ENCODE peak calls at places on chromosomes 5 and 9, in six cellular contexts. H is cardiac muscle cell; W is CD8-positive, alpha-beta memory T cell; X is foreskin fibroblast; A is left ventricle myocardium inferior; B is suprapubic skin. J is an unnamed sample.

GRCh38 chr5:41748631-41749030 is 121.6 kb downstream of the OXCT1 start:
- DNase-seq in H (no peak), W (no peak), X (peak), A (no peak), B (no peak), J (no peak)

GRCh38 chr9:98502976-98503325 is 205.8 kb downstream of the GABBR2 start:
- DNase-seq in H (peak), W (no peak), X (peak), A (peak), B (no peak), J (no peak)

GRCh38 chr5:57175586-57175985 is 1.7 kb downstream of the GPBP1 start:
- DNase-seq in H (no peak), W (no peak), X (no peak), A (no peak), B (no peak), J (no peak)

GRCh38 chr9:127538849-127539258 is 73.2 kb upstream of the STXBP1 start:
- DNase-seq in H (no peak), W (no peak), X (peak), A (no peak), B (no peak), J (no peak)

GRCh38 chr5:173010547-173011464 is 27.2 kb downstream of the ATP6V0E1 start:
- DNase-seq in H (peak), W (no peak), X (no peak), A (peak), B (peak), J (no peak)

GRCh38 chr9:106860731-106861584 is 2.0 kb upstream of the ZNF462 start:
- DNase-seq in H (peak), W (no peak), X (peak), A (peak), B (no peak), J (no peak)

GRCh38 chr9:121889990-121890563 is 203.0 kb downstream of the TTLL11 start:
- DNase-seq in H (no peak), W (no peak), X (peak), A (no peak), B (no peak), J (no peak)

GRCh38 chr5:156380846-156381245 is 53.9 kb downstream of the SGCD start:
- DNase-seq in H (no peak), W (no peak), X (peak), A (no peak), B (no peak), J (no peak)

GRCh38 chr9:121861501-121862180 is 210.2 kb downstream of the DAB2IP start:
- DNase-seq in H (peak), W (no peak), X (peak), A (peak), B (no peak), J (no peak)

GRCh38 chr9:31253800-31254762 is 1130.4 kb upstream of the ACO1 start:
- DNase-seq in H (no peak), W (no peak), X (no peak), A (no peak), B (no peak), J (no peak)

GRCh38 chr5:1480217-1480616 is 35.0 kb upstream of the SLC6A3 start:
- DNase-seq in H (no peak), W (no peak), X (no peak), A (peak), B (no peak), J (no peak)

GRCh38 chr5:151150484-151151262 is 6.9 kb downstream of the ANXA6 start:
- DNase-seq in H (peak), W (peak), X (peak), A (peak), B (no peak), J (peak)

GRCh38 chr5:127941646-127942045 is 141.9 kb upstream of the SLC12A2 start:
- DNase-seq in H (no peak), W (no peak), X (peak), A (no peak), B (no peak), J (no peak)

GRCh38 chr9:23555849-23556248 is 270.2 kb downstream of the ELAVL2 start:
- DNase-seq in H (no peak), W (no peak), X (no peak), A (no peak), B (no peak), J (no peak)

GRCh38 chr9:131027872-131028179 is 18.9 kb downstream of the LAMC3 start:
- DNase-seq in H (no peak), W (no peak), X (no peak), A (no peak), B (no peak), J (no peak)

GRCh38 chr5:84249918-84250635 is 134.6 kb downstream of the EDIL3 start:
- DNase-seq in H (no peak), W (no peak), X (peak), A (no peak), B (no peak), J (no peak)

GRCh38 chr5:13946111-13946510 is 1.6 kb upstream of the DNAH5 start:
- DNase-seq in H (no peak), W (no peak), X (peak), A (no peak), B (no peak), J (no peak)

GRCh38 chr5:73728493-73729273 is 102.7 kb downstream of the ARHGEF28 start:
- DNase-seq in H (no peak), W (no peak), X (no peak), A (no peak), B (no peak), J (no peak)

GRCh38 chr5:133383580-133383939 is 228.8 kb downstream of the FSTL4 start:
- DNase-seq in H (peak), W (no peak), X (no peak), A (no peak), B (peak), J (no peak)

GRCh38 chr9:32707326-32707725 is 71.9 kb upstream of the TAF1L start:
- DNase-seq in H (no peak), W (no peak), X (no peak), A (no peak), B (no peak), J (no peak)

GRCh38 chr5:97762483-97762882 is 579.4 kb upstream of the RIOK2 start:
- DNase-seq in H (no peak), W (no peak), X (no peak), A (no peak), B (no peak), J (no peak)

GRCh38 chr9:6771722-6772121 is 13.9 kb downstream of the KDM4C start:
- DNase-seq in H (no peak), W (no peak), X (no peak), A (no peak), B (no peak), J (no peak)

GRCh38 chr5:154211611-154212390 is 21.3 kb downstream of the GALNT10 start:
- DNase-seq in H (no peak), W (no peak), X (peak), A (no peak), B (no peak), J (no peak)

GRCh38 chr5:7869474-7870136 is 657 bp downstream of the MTRR start:
- DNase-seq in H (peak), W (peak), X (peak), A (peak), B (no peak), J (no peak)

GRCh38 chr9:119961774-119962408 is 592.7 kb upstream of the BRINP1 start:
- DNase-seq in H (peak), W (no peak), X (peak), A (peak), B (no peak), J (no peak)

GRCh38 chr5:173247050-173247449 is 12.0 kb upstream of the NKX2-5 start:
- DNase-seq in H (peak), W (no peak), X (no peak), A (no peak), B (peak), J (no peak)

GRCh38 chr5:179860301-179860700 is 1.7 kb upstream of the MRNIP start:
- DNase-seq in H (no peak), W (no peak), X (no peak), A (no peak), B (no peak), J (no peak)

GRCh38 chr5:163165277-163165676 is 272.1 kb upstream of the CCNG1 start:
- DNase-seq in H (no peak), W (no peak), X (no peak), A (no peak), B (no peak), J (no peak)

GRCh38 chr5:147567917-147568598 is 58.2 kb upstream of the DPYSL3 start:
- DNase-seq in H (no peak), W (no peak), X (peak), A (no peak), B (no peak), J (peak)

GRCh38 chr5:112787896-112788295 is 50.2 kb downstream of the APC start:
- DNase-seq in H (no peak), W (no peak), X (no peak), A (no peak), B (no peak), J (no peak)

GRCh38 chr9:130682490-130683121 is 11.0 kb upstream of the EXOSC2 start:
- DNase-seq in H (peak), W (peak), X (peak), A (peak), B (no peak), J (peak)

GRCh38 chr5:45288746-45289145 is 407.4 kb downstream of the HCN1 start:
- DNase-seq in H (no peak), W (no peak), X (no peak), A (no peak), B (no peak), J (no peak)

GRCh38 chr5:72013741-72014703 is 93.3 kb upstream of the MAP1B start:
- DNase-seq in H (peak), W (no peak), X (peak), A (no peak), B (no peak), J (peak)

GRCh38 chr9:17531642-17532254 is 47.1 kb upstream of the SH3GL2 start:
- DNase-seq in H (peak), W (no peak), X (peak), A (no peak), B (no peak), J (peak)

GRCh38 chr9:22528485-22528884 is 81.9 kb downstream of the DMRTA1 start:
- DNase-seq in H (peak), W (no peak), X (peak), A (no peak), B (no peak), J (no peak)

GRCh38 chr9:34521406-34522045 is 1.3 kb downstream of the ENHO start:
- DNase-seq in H (no peak), W (no peak), X (no peak), A (no peak), B (no peak), J (no peak)

DNA sequence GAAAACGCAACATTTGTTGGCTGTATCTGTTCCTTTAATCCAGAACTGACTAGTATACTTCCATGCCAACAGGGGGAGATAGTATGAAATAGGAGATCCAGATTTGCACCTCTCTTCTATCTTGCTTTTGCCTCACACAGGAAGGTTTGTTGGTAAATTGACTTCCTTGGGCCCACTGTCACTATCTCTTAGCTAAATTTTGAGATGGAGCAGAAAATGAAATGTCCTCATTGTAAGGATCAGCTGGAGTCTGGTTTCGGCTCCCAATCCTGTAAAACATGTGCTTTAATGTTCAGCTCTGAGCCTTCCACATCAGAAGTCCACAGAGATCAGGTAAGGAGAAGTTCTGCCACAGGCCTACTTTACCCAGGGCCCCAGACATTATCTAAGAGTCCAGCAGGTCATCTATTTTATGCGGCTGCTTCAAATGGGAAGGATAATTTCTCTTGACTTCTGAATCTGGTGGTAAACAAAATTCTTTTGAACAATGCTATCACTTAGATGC is 176.8 kb downstream of the FER start:
- DNase-seq in H (no peak), W (no peak), X (no peak), A (no peak), B (no peak), J (peak)
- H3K4me3 ChIP-seq in H (no peak), W (no peak), X (no peak), A (no peak), B (no peak), J (peak)

DNA sequence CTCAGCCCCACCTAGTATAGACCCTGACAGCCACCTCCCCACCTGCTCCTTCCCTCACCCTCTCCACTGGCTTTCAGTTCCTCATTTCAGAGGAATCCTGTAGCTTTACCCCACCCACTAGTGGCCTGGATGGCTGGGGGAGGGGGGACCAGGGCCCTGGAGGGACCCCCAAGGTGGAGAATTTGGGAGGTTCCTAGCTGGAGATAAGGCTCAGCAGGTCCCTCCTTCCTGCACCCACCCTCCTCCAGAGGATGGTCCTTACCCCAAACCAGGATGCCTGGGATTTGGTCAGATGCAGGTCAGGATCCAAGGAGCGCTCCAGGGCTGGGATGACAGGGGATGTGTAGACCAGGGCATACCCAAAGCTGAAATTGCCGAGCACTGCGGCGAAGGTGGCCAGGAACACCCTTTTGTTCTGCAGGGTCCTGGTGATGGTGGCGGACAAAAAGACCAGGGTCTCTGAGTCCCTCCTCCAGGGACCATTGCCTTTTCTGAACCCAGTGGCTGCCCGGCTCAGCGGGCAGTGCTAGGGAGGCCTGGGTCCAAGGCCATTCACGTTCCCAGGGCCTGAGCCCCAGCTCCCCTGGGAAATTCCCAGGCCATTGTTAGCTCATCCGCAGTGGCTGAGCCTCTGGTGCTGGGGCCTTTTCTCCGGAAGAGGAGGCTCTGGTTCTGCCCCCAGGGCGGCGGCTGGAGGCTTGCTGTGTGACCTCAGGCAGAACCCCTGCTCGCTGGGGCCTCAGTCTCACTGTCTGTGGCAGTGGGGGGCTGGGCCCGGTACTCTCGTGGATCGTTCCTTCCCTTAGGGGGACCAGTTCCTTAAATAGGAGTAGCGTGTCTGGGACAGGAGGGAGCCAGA is 678 bp downstream of the SLC2A6 start:
- DNase-seq in H (no peak), W (no peak), X (peak), A (peak), B (no peak), J (no peak)
- H3K4me3 ChIP-seq in H (peak), W (peak), X (peak), A (peak), B (peak), J (peak)

GRCh38 chr5:135303582-135304173 is 95.4 kb downstream of the MACROH2A1 start:
- DNase-seq in H (no peak), W (no peak), X (no peak), A (no peak), B (no peak), J (no peak)
- H3K4me3 ChIP-seq in H (no peak), W (no peak), X (no peak), A (no peak), B (no peak), J (no peak)

GRCh38 chr5:50445281-50445949 is 4.3 kb upstream of the EMB start:
- DNase-seq in H (no peak), W (no peak), X (no peak), A (no peak), B (no peak), J (peak)

GRCh38 chr5:50440651-50441478 is at the start of gene EMB:
- DNase-seq in H (peak), W (peak), X (peak), A (peak), B (no peak), J (peak)

GRCh38 chr5:50439221-50439620 is 1.9 kb downstream of the EMB start:
- DNase-seq in H (no peak), W (no peak), X (no peak), A (no peak), B (no peak), J (no peak)

GRCh38 chr5:50447228-50447627 is 6.1 kb upstream of the EMB start:
- DNase-seq in H (no peak), W (no peak), X (no peak), A (no peak), B (no peak), J (no peak)

GRCh38 chr5:50441479-50441815 is 359 bp upstream of the EMB start:
- DNase-seq in H (no peak), W (no peak), X (peak), A (no peak), B (no peak), J (peak)
- H3K4me3 ChIP-seq in H (peak), W (peak), X (no peak), A (peak), B (peak), J (peak)

GRCh38 chr9:123174079-123174478 is 94.3 kb downstream of the STRBP start:
- DNase-seq in H (no peak), W (no peak), X (no peak), A (no peak), B (no peak), J (no peak)

GRCh38 chr9:123174887-123175518 is 93.4 kb downstream of the STRBP start:
- DNase-seq in H (no peak), W (no peak), X (no peak), A (no peak), B (no peak), J (peak)

GRCh38 chr9:123176949-123177348 is 91.4 kb downstream of the STRBP start:
- DNase-seq in H (no peak), W (no peak), X (no peak), A (no peak), B (no peak), J (no peak)

DNA sequence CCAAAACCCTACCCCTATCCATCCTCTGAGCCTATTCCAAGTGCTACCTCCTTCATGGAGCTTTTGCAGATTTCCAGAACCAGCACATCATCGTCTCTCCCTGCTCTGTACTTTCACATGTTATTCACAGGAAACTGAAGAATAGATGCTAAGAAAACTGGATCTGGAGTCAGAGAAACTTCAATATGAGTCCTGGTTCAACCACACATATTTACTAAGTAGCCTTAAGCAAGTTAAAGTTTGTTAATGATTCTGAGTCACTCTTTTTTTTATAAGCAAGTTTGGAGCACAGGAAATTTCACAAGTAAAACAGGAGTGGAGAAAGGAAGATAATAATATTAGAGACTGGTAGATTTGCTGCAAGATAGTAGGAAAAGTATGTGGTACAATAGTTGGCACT is 92.2 kb downstream of the STRBP start:
- DNase-seq in H (no peak), W (no peak), X (peak), A (no peak), B (no peak), J (no peak)
- H3K4me3 ChIP-seq in H (no peak), W (no peak), X (no peak), A (no peak), B (peak), J (no peak)

GRCh38 chr9:93456022-93456421 is 2.6 kb upstream of the FAM120AOS start:
- DNase-seq in H (no peak), W (no peak), X (no peak), A (no peak), B (no peak), J (no peak)
- H3K4me3 ChIP-seq in H (no peak), W (no peak), X (no peak), A (no peak), B (no peak), J (no peak)

GRCh38 chr9:113687107-113687679 is 188.9 kb upstream of the ZNF618 start:
- DNase-seq in H (no peak), W (no peak), X (no peak), A (no peak), B (no peak), J (no peak)
- H3K4me3 ChIP-seq in H (no peak), W (no peak), X (no peak), A (peak), B (peak), J (no peak)

DNA sequence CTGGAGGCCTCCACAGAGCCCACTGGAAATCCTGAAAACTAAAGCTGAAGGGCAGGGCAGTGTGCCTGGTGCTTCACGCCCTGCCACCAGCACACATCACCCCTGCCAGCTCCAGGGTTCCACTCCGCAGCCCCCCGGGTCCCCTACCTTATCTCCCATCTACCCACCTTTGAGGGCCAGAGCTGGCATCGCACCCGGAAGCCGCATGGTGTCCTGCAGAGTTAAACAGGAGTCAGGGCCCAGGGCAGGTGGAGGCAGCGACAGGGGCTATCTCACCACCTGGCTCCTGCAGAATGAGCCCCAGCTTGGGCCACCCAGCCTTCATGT is 18.8 kb downstream of the PDGFRB start:
- DNase-seq in H (no peak), W (no peak), X (no peak), A (no peak), B (no peak), J (no peak)
- H3K4me3 ChIP-seq in H (no peak), W (no peak), X (no peak), A (peak), B (no peak), J (no peak)

DNA sequence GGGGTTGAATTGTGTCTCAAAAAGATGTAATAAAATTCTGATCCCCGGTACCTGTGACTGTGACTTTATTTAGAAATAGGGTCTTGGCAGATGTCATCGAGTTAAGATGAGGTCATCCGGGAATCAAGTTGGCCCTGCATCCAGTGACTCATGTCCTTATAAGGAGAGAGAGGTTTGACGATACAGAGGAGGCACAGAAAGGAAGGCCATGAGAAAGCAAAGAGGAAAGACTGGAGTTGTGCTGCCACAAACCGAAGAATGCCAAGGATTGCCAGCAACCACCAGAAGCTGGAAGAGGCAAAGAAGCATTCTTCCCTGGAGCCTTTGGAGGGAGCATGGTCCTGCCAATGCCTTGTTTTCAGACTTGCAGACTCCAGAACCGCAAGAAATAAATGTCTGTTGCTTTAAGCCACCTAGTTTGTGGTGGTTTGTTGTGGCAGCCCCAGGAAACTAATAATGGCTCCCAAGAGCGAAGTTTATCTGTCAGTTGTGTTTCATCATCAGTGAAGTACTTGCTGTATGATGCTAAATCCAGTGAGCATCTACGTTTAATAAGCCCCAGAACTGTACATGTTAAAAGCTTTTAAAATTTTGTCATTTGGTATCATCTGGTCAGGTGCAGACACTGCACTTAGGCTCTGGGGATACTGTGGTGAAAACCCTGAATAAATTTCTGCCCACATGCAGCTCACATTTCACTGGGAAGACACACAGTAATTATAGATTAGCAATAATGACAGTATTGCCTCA is 114.8 kb downstream of the TLE4 start:
- DNase-seq in H (no peak), W (no peak), X (peak), A (no peak), B (no peak), J (peak)
- H3K4me3 ChIP-seq in H (no peak), W (no peak), X (no peak), A (no peak), B (no peak), J (no peak)